ENCODE peak calls at places on chromosomes 6 and 20, in five cellular contexts. X, K, B, R and I are unnamed samples. For H3K9me3, the result is how much of the 10 kb centered on the place peaks cover.

GRCh38 chr6:143546599-143546998 is 35.1 kb upstream of the FUCA2 start:
- DNase-seq in X (no peak), K (no peak), B (no peak), R (no peak), I (no peak)

GRCh38 chr6:10962673-10963072 is 75.8 kb downstream of the SYCP2L start:
- DNase-seq in X (peak), K (no peak), B (peak), R (no peak), I (no peak)

GRCh38 chr20:17972121-17972520 is 3.3 kb downstream of the MGME1 start:
- DNase-seq in X (no peak), K (no peak), B (peak), R (no peak), I (no peak)

GRCh38 chr6:137799950-137800568 is 67.0 kb upstream of the TNFAIP3 start:
- DNase-seq in X (peak), K (no peak), B (peak), R (peak), I (peak)

GRCh38 chr20:51938557-51939324 is 136.4 kb upstream of the SALL4 start:
- DNase-seq in X (no peak), K (no peak), B (peak), R (no peak), I (no peak)

GRCh38 chr6:44456070-44456965 is 68.8 kb downstream of the CDC5L start:
- DNase-seq in X (peak), K (no peak), B (peak), R (peak), I (no peak)

GRCh38 chr6:158408552-158409130 is 96.4 kb downstream of the TULP4 start:
- DNase-seq in X (peak), K (no peak), B (peak), R (no peak), I (no peak)

GRCh38 chr6:74137910-74138309 is 441.9 kb downstream of the CD109 start:
- DNase-seq in X (peak), K (no peak), B (peak), R (no peak), I (no peak)

GRCh38 chr6:31920803-31921202 is 6.7 kb upstream of the C2 start:
- DNase-seq in X (no peak), K (no peak), B (no peak), R (no peak), I (no peak)

GRCh38 chr6:35711731-35712130 is 23.0 kb upstream of the FKBP5 start:
- DNase-seq in X (no peak), K (no peak), B (no peak), R (no peak), I (no peak)

GRCh38 chr6:165939601-165940290 is 227.9 kb downstream of the TBXT start:
- DNase-seq in X (no peak), K (no peak), B (no peak), R (no peak), I (no peak)

GRCh38 chr20:58179432-58180099 is 48.9 kb downstream of the ANKRD60 start:
- DNase-seq in X (peak), K (no peak), B (no peak), R (peak), I (peak)

GRCh38 chr6:57257911-57258541 is 35.9 kb upstream of the RAB23 start:
- DNase-seq in X (peak), K (no peak), B (peak), R (no peak), I (no peak)

GRCh38 chr20:10527781-10528180 is 92.7 kb downstream of the SLX4IP start:
- DNase-seq in X (no peak), K (no peak), B (no peak), R (no peak), I (no peak)

GRCh38 chr20:59149678-59150504 is 13.7 kb upstream of the ZNF831 start:
- DNase-seq in X (no peak), K (peak), B (no peak), R (peak), I (peak)

GRCh38 chr6:21111399-21111725 is 482.2 kb upstream of the SOX4 start:
- DNase-seq in X (no peak), K (no peak), B (peak), R (no peak), I (no peak)

GRCh38 chr20:35648836-35649235 is 15.9 kb downstream of the CPNE1 start:
- DNase-seq in X (no peak), K (no peak), B (peak), R (no peak), I (no peak)

GRCh38 chr6:52253494-52253893 is 9.2 kb upstream of the IL17F start:
- DNase-seq in X (no peak), K (no peak), B (no peak), R (no peak), I (no peak)

GRCh38 chr6:157194643-157195042 is 128.7 kb downstream of the TMEM242 start:
- DNase-seq in X (peak), K (no peak), B (peak), R (no peak), I (no peak)

GRCh38 chr20:38108438-38109024 is 56.5 kb downstream of the TGM2 start:
- DNase-seq in X (peak), K (peak), B (peak), R (no peak), I (no peak)

GRCh38 chr6:143955971-143956370 is 52.1 kb downstream of the PLAGL1 start:
- DNase-seq in X (peak), K (no peak), B (peak), R (no peak), I (no peak)

GRCh38 chr20:4601630-4602296 is 119.9 kb upstream of the PRND start:
- DNase-seq in X (peak), K (no peak), B (no peak), R (no peak), I (no peak)

GRCh38 chr20:58580493-58580835 is 65.3 kb upstream of the APCDD1L start:
- DNase-seq in X (no peak), K (no peak), B (no peak), R (no peak), I (no peak)

GRCh38 chr6:47034421-47034820 is 7.7 kb downstream of the ADGRF1 start:
- DNase-seq in X (peak), K (no peak), B (no peak), R (no peak), I (no peak)

GRCh38 chr20:37276494-37277252 is 12.8 kb upstream of the MANBAL start:
- DNase-seq in X (peak), K (peak), B (peak), R (no peak), I (no peak)

GRCh38 chr6:111764238-111765182 is 108.7 kb downstream of the FYN start:
- DNase-seq in X (peak), K (peak), B (no peak), R (peak), I (no peak)

GRCh38 chr6:85826997-85827396 is 184.3 kb upstream of the SYNCRIP start:
- DNase-seq in X (no peak), K (no peak), B (no peak), R (no peak), I (no peak)

GRCh38 chr6:123117145-123117908 is 121.3 kb downstream of the CLVS2 start:
- DNase-seq in X (no peak), K (no peak), B (no peak), R (no peak), I (no peak)

GRCh38 chr6:43798688-43799444 is 28.9 kb downstream of the VEGFA start:
- DNase-seq in X (peak), K (peak), B (peak), R (no peak), I (no peak)

GRCh38 chr6:13091192-13091591 is 237.1 kb downstream of the TBC1D7 start:
- DNase-seq in X (no peak), K (no peak), B (no peak), R (no peak), I (no peak)

GRCh38 chr20:11917663-11918062 is at the start of gene BTBD3:
- DNase-seq in X (peak), K (peak), B (peak), R (no peak), I (no peak)

GRCh38 chr20:49460131-49460530 is 22.3 kb downstream of the KCNB1 start:
- DNase-seq in X (no peak), K (no peak), B (no peak), R (no peak), I (no peak)

GRCh38 chr20:10213526-10213925 is 5.1 kb upstream of the SNAP25 start:
- DNase-seq in X (no peak), K (no peak), B (no peak), R (no peak), I (no peak)

GRCh38 chr6:35311390-35312075 is 13.9 kb downstream of the DEF6 start:
- DNase-seq in X (no peak), K (no peak), B (no peak), R (peak), I (no peak)

GRCh38 chr6:104404377-104404776 is 455.3 kb downstream of the HACE1 start:
- DNase-seq in X (no peak), K (no peak), B (no peak), R (no peak), I (no peak)

GRCh38 chr6:170087946-170088348 is 202.9 kb downstream of the DLL1 start:
- DNase-seq in X (no peak), K (no peak), B (no peak), R (peak), I (no peak)

GRCh38 chr6:145214570-145214969 is 520.8 kb downstream of the EPM2A start:
- DNase-seq in X (peak), K (no peak), B (peak), R (no peak), I (no peak)

GRCh38 chr6:19128701-19129100 is 708.5 kb upstream of the ID4 start:
- DNase-seq in X (no peak), K (no peak), B (no peak), R (no peak), I (no peak)
- H3K9me3 ChIP-seq in X (under half), K (under half), B (under half), R (under half), I (under half)

GRCh38 chr20:55893031-55893430 is 112.3 kb downstream of the CBLN4 start:
- DNase-seq in X (no peak), K (no peak), B (no peak), R (no peak), I (no peak)
- H3K9me3 ChIP-seq in X (under half), K (under half), B (under half), R (under half), I (under half)

DNA sequence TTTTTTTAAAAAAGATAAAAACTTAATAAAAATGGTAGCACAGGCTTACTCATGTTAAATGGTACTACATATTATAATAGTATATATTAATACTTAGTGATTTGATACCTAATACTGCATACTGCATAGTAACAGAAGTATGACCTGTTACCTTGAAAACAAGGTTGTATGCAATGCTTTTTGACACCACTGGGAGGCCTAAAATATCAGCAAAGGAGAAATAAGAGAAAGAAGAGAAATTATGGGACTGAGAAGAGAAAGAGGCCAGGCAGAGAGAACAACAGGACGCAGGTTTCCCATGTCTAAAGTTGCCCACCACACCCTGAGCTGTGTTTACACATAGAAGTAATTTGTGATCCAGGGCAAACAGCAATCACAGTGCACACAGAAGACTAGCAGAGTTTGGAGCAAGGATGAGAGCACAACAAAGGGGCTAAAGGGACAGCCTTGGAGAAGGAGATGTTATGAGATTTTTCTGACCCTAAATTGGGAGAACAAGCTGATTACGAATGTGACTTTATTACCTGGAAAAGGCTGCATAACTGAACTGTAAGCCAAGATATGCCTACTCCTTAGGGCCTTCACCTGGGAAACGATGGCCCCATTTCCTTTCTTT is 73.2 kb downstream of the ROS1 start:
- DNase-seq in X (peak), K (no peak), B (peak), R (no peak), I (no peak)
- H3K9me3 ChIP-seq in X (under half), K (under half), B (under half), R (under half), I (under half)

GRCh38 chr6:56176741-56177140 is 70.6 kb downstream of the COL21A1 start:
- DNase-seq in X (no peak), K (no peak), B (no peak), R (no peak), I (no peak)
- H3K9me3 ChIP-seq in X (under half), K (under half), B (under half), R (under half), I (under half)

GRCh38 chr20:13501500-13501899 is 137.2 kb downstream of the TASP1 start:
- DNase-seq in X (no peak), K (no peak), B (no peak), R (no peak), I (no peak)
- H3K9me3 ChIP-seq in X (under half), K (half or more), B (under half), R (under half), I (under half)

GRCh38 chr20:87372-87771 is at the start of gene DEFB125:
- DNase-seq in X (no peak), K (no peak), B (no peak), R (no peak), I (no peak)
- H3K9me3 ChIP-seq in X (under half), K (under half), B (under half), R (under half), I (under half)